ENCODE peak calls at places on chromosomes 3 and 15, in seven cellular contexts. F, N, K, O, S, J and C are unnamed samples.

GRCh38 chr3:130702985-130703384 is 43.6 kb downstream of the PIK3R4 start:
- DNase-seq in N (no peak), S (no peak), O (no peak), J (no peak), K (no peak), F (no peak), C (no peak)

GRCh38 chr3:144921710-144922109 is 950.1 kb downstream of the DIPK2A start:
- DNase-seq in O (no peak), N (no peak), J (no peak), S (no peak), K (no peak), F (no peak), C (no peak)

GRCh38 chr3:15903164-15903563 is 105.4 kb upstream of the ANKRD28 start:
- DNase-seq in K (no peak), J (no peak), F (no peak), O (peak), N (no peak), S (no peak), C (no peak)

GRCh38 chr3:54240-54639 is 142.3 kb upstream of the CHL1 start:
- DNase-seq in N (no peak), K (no peak), J (no peak), F (no peak), O (no peak), S (no peak), C (no peak)

GRCh38 chr15:65611888-65612615 is 1.1 kb upstream of the INTS14 start:
- DNase-seq in F (no peak), O (peak), S (peak), N (no peak), J (no peak), K (no peak), C (no peak)

GRCh38 chr3:48372377-48372770 is 355 bp downstream of the FBXW12 start:
- DNase-seq in O (no peak), J (no peak), N (no peak), K (no peak), S (no peak), F (no peak), C (no peak)

GRCh38 chr3:196287066-196287404 is 491 bp downstream of the PCYT1A start:
- DNase-seq in J (no peak), N (no peak), O (peak), S (no peak), K (peak), F (peak), C (peak)

GRCh38 chr3:76585794-76586392 is 454.0 kb upstream of the ROBO2 start:
- DNase-seq in O (no peak), J (no peak), K (peak), N (peak), S (no peak), F (no peak), C (no peak)

GRCh38 chr15:41922353-41922752 is 28.5 kb upstream of the SPTBN5 start:
- DNase-seq in N (no peak), F (no peak), S (no peak), K (no peak), O (no peak), J (no peak), C (no peak)

GRCh38 chr3:25041871-25042584 is 386.0 kb upstream of the RARB start:
- DNase-seq in S (no peak), J (no peak), N (no peak), O (no peak), K (no peak), F (no peak), C (no peak)

GRCh38 chr15:93943607-93944006 is 287.8 kb upstream of the MCTP2 start:
- DNase-seq in J (no peak), F (no peak), N (no peak), S (no peak), O (no peak), K (no peak), C (no peak)

GRCh38 chr3:79329154-79329553 is 438.6 kb downstream of the ROBO1 start:
- DNase-seq in F (no peak), K (peak), S (no peak), O (peak), J (no peak), N (no peak), C (no peak)

GRCh38 chr3:106438916-106439315 is 570.1 kb upstream of the CBLB start:
- DNase-seq in S (no peak), N (no peak), J (no peak), K (no peak), F (no peak), O (no peak), C (no peak)

GRCh38 chr3:184335661-184336483 is 1.5 kb upstream of the FAM131A start:
- DNase-seq in N (peak), F (peak), K (peak), J (peak), S (peak), O (peak), C (peak)

GRCh38 chr15:68410466-68411200 is 21.3 kb downstream of the ITGA11 start:
- DNase-seq in N (no peak), O (no peak), J (no peak), F (no peak), S (no peak), K (no peak), C (peak)

GRCh38 chr3:42262525-42262924 is 3.5 kb downstream of the CCK start:
- DNase-seq in K (peak), N (no peak), J (no peak), O (no peak), F (no peak), S (no peak), C (no peak)

GRCh38 chr3:179464296-179465092 is 13.2 kb upstream of the GNB4 start:
- DNase-seq in J (no peak), N (peak), O (no peak), F (no peak), S (no peak), K (no peak), C (no peak)

GRCh38 chr3:108509873-108510272 is 523 bp downstream of the MYH15 start:
- DNase-seq in F (no peak), N (no peak), K (no peak), O (no peak), S (no peak), J (no peak), C (no peak)

GRCh38 chr3:132753946-132754345 is 31.7 kb upstream of the NPHP3 start:
- DNase-seq in F (no peak), N (no peak), S (no peak), O (no peak), J (no peak), K (no peak), C (no peak)

GRCh38 chr3:32886911-32887310 is 64.5 kb upstream of the CCR4 start:
- DNase-seq in N (no peak), S (no peak), O (no peak), J (no peak), F (no peak), K (no peak), C (no peak)

GRCh38 chr3:101781166-101781565 is 2.2 kb downstream of the NXPE3 start:
- DNase-seq in J (no peak), O (peak), K (no peak), S (no peak), N (no peak), F (no peak), C (no peak)

GRCh38 chr3:54427951-54428871 is 305.9 kb downstream of the CACNA2D3 start:
- DNase-seq in O (peak), F (no peak), J (no peak), N (peak), S (peak), K (peak), C (no peak)

GRCh38 chr3:97827741-97828471 is 6.1 kb downstream of the CRYBG3 start:
- DNase-seq in F (no peak), J (no peak), O (no peak), N (no peak), S (no peak), K (no peak), C (no peak)

GRCh38 chr3:152174876-152175575 is 93.7 kb upstream of the MBNL1 start:
- DNase-seq in F (no peak), J (no peak), S (peak), N (no peak), K (no peak), O (peak), C (no peak)

GRCh38 chr3:31534036-31534435 is 1.3 kb downstream of the STT3B start:
- DNase-seq in J (no peak), F (no peak), O (no peak), K (peak), N (no peak), S (no peak), C (no peak)

GRCh38 chr15:60519218-60519617 is 40.3 kb upstream of the ICE2 start:
- DNase-seq in K (no peak), S (no peak), N (no peak), J (no peak), F (no peak), O (no peak), C (no peak)

GRCh38 chr15:49190586-49190985 is 20.5 kb downstream of the GALK2 start:
- DNase-seq in O (no peak), N (no peak), J (no peak), S (no peak), K (no peak), F (no peak), C (no peak)

GRCh38 chr15:29887719-29888118 is 65.5 kb upstream of the TJP1 start:
- DNase-seq in K (no peak), F (no peak), J (no peak), N (no peak), O (peak), S (no peak), C (no peak)

GRCh38 chr15:67082007-67082536 is 16.7 kb downstream of the SMAD3 start:
- DNase-seq in S (no peak), N (no peak), O (no peak), J (peak), K (no peak), F (peak), C (peak)

GRCh38 chr15:59166156-59166555 is 40.5 kb upstream of the LDHAL6B start:
- DNase-seq in J (no peak), F (no peak), N (no peak), K (no peak), S (no peak), O (no peak), C (peak)

GRCh38 chr3:142929109-142929508 is 34.4 kb downstream of the PAQR9 start:
- DNase-seq in S (no peak), N (peak), F (peak), J (no peak), O (peak), K (no peak), C (peak)

GRCh38 chr3:150371741-150372254 is 36.3 kb upstream of the TSC22D2 start:
- DNase-seq in F (no peak), N (no peak), K (peak), J (no peak), O (peak), S (peak), C (no peak)

GRCh38 chr3:127787966-127788365 is 34.3 kb downstream of the MGLL start:
- DNase-seq in N (no peak), K (no peak), F (no peak), O (no peak), J (no peak), S (no peak), C (no peak)

GRCh38 chr15:66896611-66897010 is 168.8 kb upstream of the SMAD3 start:
- DNase-seq in O (no peak), S (no peak), N (no peak), K (no peak), F (no peak), J (no peak), C (no peak)

GRCh38 chr15:72289597-72290325 is 17.4 kb upstream of the PARP6 start:
- DNase-seq in K (no peak), N (no peak), F (no peak), O (no peak), S (no peak), J (no peak), C (no peak)

GRCh38 chr3:26550413-26550812 is 72.2 kb upstream of the LRRC3B start:
- DNase-seq in J (no peak), K (no peak), O (no peak), N (no peak), F (no peak), S (no peak), C (no peak)

GRCh38 chr15:91853968-91854943 is 748 bp downstream of the SLCO3A1 start:
- DNase-seq in F (peak), S (peak), J (peak), N (peak), O (no peak), K (peak), C (no peak)

GRCh38 chr3:32882603-32883025 is 64.8 kb downstream of the TRIM71 start:
- DNase-seq in K (no peak), F (no peak), O (no peak), N (no peak), S (no peak), J (no peak), C (no peak)

GRCh38 chr3:197889204-197889930 is 60.6 kb upstream of the RPL35A start:
- DNase-seq in J (no peak), K (no peak), S (no peak), O (no peak), N (no peak), F (no peak), C (no peak)